ENCODE peak calls at places on chromosomes 13 and 19, in four cellular contexts. One of them, this sample, is unnamed. For H3K4me1, the result is how much of the 10 kb centered on the place peaks cover.

GRCh38 chr13:107457686-107458085 is 757.6 kb downstream of the LIG4 start:
- DNase-seq in IMR-90: no peak
- DNase-seq in H9: no peak
- DNase-seq in mesenchymal stem cell: peak
- DNase-seq in this sample: no peak

GRCh38 chr13:44730099-44730498 is 154.0 kb upstream of the TSC22D1 start:
- DNase-seq in H9: no peak
- DNase-seq in mesenchymal stem cell: no peak
- DNase-seq in IMR-90: no peak
- DNase-seq in this sample: no peak

GRCh38 chr19:38142176-38143035 is 81.6 kb downstream of the DPF1 start:
- DNase-seq in IMR-90: peak
- DNase-seq in mesenchymal stem cell: peak
- DNase-seq in H9: peak
- DNase-seq in this sample: no peak

GRCh38 chr19:9407827-9408226 is 27.5 kb downstream of the ZNF266 start:
- DNase-seq in IMR-90: no peak
- DNase-seq in mesenchymal stem cell: no peak
- DNase-seq in H9: no peak
- DNase-seq in this sample: no peak

GRCh38 chr13:51778407-51778806 is 25.6 kb downstream of the DHRS12 start:
- DNase-seq in mesenchymal stem cell: no peak
- DNase-seq in H9: no peak
- DNase-seq in IMR-90: no peak
- DNase-seq in this sample: no peak

GRCh38 chr13:62320129-62320724 is 904.6 kb upstream of the PCDH20 start:
- DNase-seq in mesenchymal stem cell: peak
- DNase-seq in IMR-90: peak
- DNase-seq in H9: no peak
- DNase-seq in this sample: peak

GRCh38 chr19:18999896-19000620 is 33.3 kb downstream of the SUGP2 start:
- DNase-seq in IMR-90: peak
- DNase-seq in mesenchymal stem cell: peak
- DNase-seq in H9: no peak
- DNase-seq in this sample: no peak

GRCh38 chr19:38478273-38478971 is 44.9 kb downstream of the RYR1 start:
- DNase-seq in H9: peak
- DNase-seq in IMR-90: no peak
- DNase-seq in mesenchymal stem cell: peak
- DNase-seq in this sample: no peak

GRCh38 chr13:109840201-109840892 is 54.0 kb upstream of the IRS2 start:
- DNase-seq in mesenchymal stem cell: peak
- DNase-seq in IMR-90: peak
- DNase-seq in H9: no peak
- DNase-seq in this sample: no peak

GRCh38 chr13:27419333-27419732 is 5.1 kb upstream of the GTF3A start:
- DNase-seq in IMR-90: peak
- DNase-seq in mesenchymal stem cell: no peak
- DNase-seq in H9: no peak
- DNase-seq in this sample: no peak

GRCh38 chr13:111371211-111371610 is 50.8 kb downstream of the TEX29 start:
- DNase-seq in mesenchymal stem cell: no peak
- DNase-seq in H9: no peak
- DNase-seq in IMR-90: peak
- DNase-seq in this sample: no peak

GRCh38 chr13:75076476-75076875 is 405.5 kb downstream of the TBC1D4 start:
- DNase-seq in H9: no peak
- DNase-seq in IMR-90: no peak
- DNase-seq in mesenchymal stem cell: no peak
- DNase-seq in this sample: no peak

GRCh38 chr13:21137696-21138095 is 38.7 kb downstream of the SKA3 start:
- DNase-seq in IMR-90: peak
- DNase-seq in H9: no peak
- DNase-seq in mesenchymal stem cell: peak
- DNase-seq in this sample: no peak

GRCh38 chr19:13848811-13849241 is 28.1 kb upstream of the NANOS3 start:
- DNase-seq in mesenchymal stem cell: peak
- DNase-seq in H9: no peak
- DNase-seq in IMR-90: no peak
- DNase-seq in this sample: no peak

GRCh38 chr19:46529622-46530451 is 34.2 kb upstream of the PNMA8B start:
- DNase-seq in IMR-90: peak
- DNase-seq in mesenchymal stem cell: peak
- DNase-seq in H9: peak
- DNase-seq in this sample: peak

GRCh38 chr13:74966814-74967213 is 515.2 kb downstream of the TBC1D4 start:
- DNase-seq in IMR-90: no peak
- DNase-seq in H9: no peak
- DNase-seq in mesenchymal stem cell: peak
- DNase-seq in this sample: no peak

GRCh38 chr19:14519860-14520407 is 1.7 kb upstream of the DNAJB1 start:
- DNase-seq in mesenchymal stem cell: peak
- DNase-seq in H9: no peak
- DNase-seq in IMR-90: peak
- DNase-seq in this sample: no peak

GRCh38 chr13:45466359-45466758 is 1.6 kb downstream of the COG3 start:
- DNase-seq in mesenchymal stem cell: no peak
- DNase-seq in H9: no peak
- DNase-seq in IMR-90: no peak
- DNase-seq in this sample: no peak

GRCh38 chr19:48329167-48329891 is 4.0 kb downstream of the EMP3 start:
- DNase-seq in mesenchymal stem cell: peak
- DNase-seq in H9: peak
- DNase-seq in IMR-90: peak
- DNase-seq in this sample: peak

GRCh38 chr19:35266149-35266903 is 2.4 kb upstream of the USF2 start:
- DNase-seq in H9: peak
- DNase-seq in mesenchymal stem cell: no peak
- DNase-seq in IMR-90: no peak
- DNase-seq in this sample: no peak

GRCh38 chr13:98500963-98501421 is 75.9 kb downstream of the STK24 start:
- DNase-seq in IMR-90: no peak
- DNase-seq in mesenchymal stem cell: no peak
- DNase-seq in H9: no peak
- DNase-seq in this sample: no peak
- H3K4me1 ChIP-seq in IMR-90: under half
- H3K4me1 ChIP-seq in mesenchymal stem cell: under half
- H3K4me1 ChIP-seq in H9: under half
- H3K4me1 ChIP-seq in this sample: under half

GRCh38 chr19:53908933-53909415 is at the start of gene CACNG7:
- DNase-seq in mesenchymal stem cell: no peak
- DNase-seq in H9: peak
- DNase-seq in IMR-90: no peak
- DNase-seq in this sample: no peak

GRCh38 chr19:53908106-53908932 is 759 bp upstream of the CACNG7 start:
- DNase-seq in IMR-90: peak
- DNase-seq in H9: peak
- DNase-seq in mesenchymal stem cell: no peak
- DNase-seq in this sample: no peak

GRCh38 chr19:53910170-53910518 is 1.1 kb downstream of the CACNG7 start:
- DNase-seq in mesenchymal stem cell: no peak
- DNase-seq in IMR-90: no peak
- DNase-seq in H9: peak
- DNase-seq in this sample: no peak

GRCh38 chr19:53907690-53908089 is 1.4 kb upstream of the CACNG7 start:
- DNase-seq in IMR-90: no peak
- DNase-seq in H9: no peak
- DNase-seq in mesenchymal stem cell: no peak
- DNase-seq in this sample: no peak

DNA sequence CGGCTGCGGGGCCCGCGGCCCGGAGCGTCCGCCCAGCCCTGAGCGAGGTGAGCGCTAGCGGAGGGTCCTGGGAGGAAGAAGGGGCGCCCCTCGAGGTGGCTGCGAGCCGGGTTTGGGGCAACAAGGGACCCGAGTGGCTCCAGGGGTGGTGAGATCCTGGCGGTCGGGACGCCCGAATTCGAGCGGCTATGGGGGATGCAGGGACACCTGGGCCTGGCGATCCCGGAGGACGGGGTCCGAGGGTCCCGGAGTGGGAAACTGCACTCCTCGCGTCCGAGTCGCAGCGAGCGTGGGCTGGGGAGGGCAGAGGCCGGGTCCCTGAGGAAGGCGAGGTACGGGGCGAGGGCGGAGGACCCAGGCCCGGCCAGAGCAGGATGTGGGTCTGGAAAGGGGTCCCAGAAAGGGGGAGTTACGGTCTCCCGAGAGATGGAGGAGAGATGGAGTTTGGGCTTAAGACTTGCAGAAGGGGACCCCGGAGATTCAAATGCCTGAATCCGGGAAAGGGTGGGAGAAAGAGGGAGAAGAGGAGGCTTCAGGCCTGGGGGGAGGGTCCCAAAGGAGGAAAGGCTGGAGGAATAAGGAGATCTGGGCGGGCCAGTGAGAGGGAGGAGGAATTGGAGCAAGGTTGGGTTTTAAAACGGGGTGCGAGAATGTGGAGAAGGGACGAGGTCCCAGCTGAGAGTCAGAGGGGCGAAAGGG is 542 bp downstream of the CACNG7 start:
- DNase-seq in H9: no peak
- DNase-seq in IMR-90: no peak
- DNase-seq in mesenchymal stem cell: no peak
- DNase-seq in this sample: no peak
- H2AFZ ChIP-seq in H9: no peak
- H2AFZ ChIP-seq in IMR-90: peak
- H2AFZ ChIP-seq in mesenchymal stem cell: no peak
- H2AFZ ChIP-seq in this sample: no peak

GRCh38 chr19:4986056-4986455 is 17.1 kb downstream of the KDM4B start:
- DNase-seq in H9: no peak
- DNase-seq in IMR-90: no peak
- DNase-seq in mesenchymal stem cell: no peak
- DNase-seq in this sample: no peak
- H3K4me1 ChIP-seq in H9: under half
- H3K4me1 ChIP-seq in IMR-90: under half
- H3K4me1 ChIP-seq in mesenchymal stem cell: half or more
- H3K4me1 ChIP-seq in this sample: under half

GRCh38 chr19:30659638-30660037 is 287.5 kb downstream of the ZNF536 start:
- DNase-seq in mesenchymal stem cell: no peak
- DNase-seq in H9: no peak
- DNase-seq in IMR-90: no peak
- DNase-seq in this sample: no peak

GRCh38 chr19:30665449-30665848 is 293.3 kb downstream of the ZNF536 start:
- DNase-seq in H9: no peak
- DNase-seq in IMR-90: no peak
- DNase-seq in mesenchymal stem cell: no peak
- DNase-seq in this sample: no peak

GRCh38 chr19:30666301-30666803 is 294.2 kb downstream of the ZNF536 start:
- DNase-seq in H9: peak
- DNase-seq in mesenchymal stem cell: peak
- DNase-seq in IMR-90: peak
- DNase-seq in this sample: peak

GRCh38 chr19:30664358-30665058 is 292.3 kb downstream of the ZNF536 start:
- DNase-seq in H9: peak
- DNase-seq in IMR-90: peak
- DNase-seq in mesenchymal stem cell: no peak
- DNase-seq in this sample: no peak

DNA sequence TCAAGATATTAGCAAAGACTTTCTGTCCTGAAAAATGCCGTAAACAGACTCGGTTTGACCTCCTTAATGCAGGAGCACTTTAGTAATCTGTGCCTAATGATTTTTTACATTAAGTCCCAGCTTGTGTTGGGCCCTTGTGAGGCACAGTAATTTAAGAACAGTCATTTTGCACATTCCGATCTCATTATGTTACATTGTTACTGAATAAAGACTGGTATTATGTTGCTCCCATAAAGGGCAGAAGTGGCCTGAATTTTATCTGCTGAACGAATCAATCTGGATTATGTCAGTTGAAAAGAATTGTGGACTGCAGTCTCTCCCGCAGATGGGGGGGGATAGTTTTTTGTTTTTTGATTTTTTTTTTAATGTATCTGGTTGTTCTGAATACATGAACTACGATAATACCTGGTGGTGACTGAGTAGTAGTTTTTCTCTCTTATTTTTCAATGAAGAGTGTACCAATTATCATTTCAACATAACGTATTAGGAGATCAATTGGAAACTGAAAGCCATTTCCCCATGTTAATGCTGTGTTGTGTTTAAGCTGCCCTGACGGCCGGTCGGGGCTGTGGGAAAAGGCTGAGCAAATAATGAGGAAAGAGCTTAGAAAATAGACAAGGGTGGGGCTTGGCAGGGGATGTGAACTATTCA is 290.2 kb downstream of the ZNF536 start:
- DNase-seq in mesenchymal stem cell: no peak
- DNase-seq in IMR-90: no peak
- DNase-seq in H9: no peak
- DNase-seq in this sample: no peak
- H2AFZ ChIP-seq in mesenchymal stem cell: no peak
- H2AFZ ChIP-seq in IMR-90: no peak
- H2AFZ ChIP-seq in H9: no peak
- H2AFZ ChIP-seq in this sample: no peak

GRCh38 chr13:76729690-76730089 is 156.5 kb downstream of the KCTD12 start:
- DNase-seq in IMR-90: no peak
- DNase-seq in H9: no peak
- DNase-seq in mesenchymal stem cell: no peak
- DNase-seq in this sample: peak

GRCh38 chr13:76732367-76732766 is 153.8 kb downstream of the KCTD12 start:
- DNase-seq in H9: no peak
- DNase-seq in IMR-90: no peak
- DNase-seq in mesenchymal stem cell: no peak
- DNase-seq in this sample: no peak

GRCh38 chr13:76725211-76725610 is 161.0 kb downstream of the KCTD12 start:
- DNase-seq in IMR-90: peak
- DNase-seq in H9: no peak
- DNase-seq in mesenchymal stem cell: no peak
- DNase-seq in this sample: no peak

GRCh38 chr13:76735641-76736040 is 150.6 kb downstream of the KCTD12 start:
- DNase-seq in IMR-90: no peak
- DNase-seq in mesenchymal stem cell: no peak
- DNase-seq in H9: no peak
- DNase-seq in this sample: no peak

DNA sequence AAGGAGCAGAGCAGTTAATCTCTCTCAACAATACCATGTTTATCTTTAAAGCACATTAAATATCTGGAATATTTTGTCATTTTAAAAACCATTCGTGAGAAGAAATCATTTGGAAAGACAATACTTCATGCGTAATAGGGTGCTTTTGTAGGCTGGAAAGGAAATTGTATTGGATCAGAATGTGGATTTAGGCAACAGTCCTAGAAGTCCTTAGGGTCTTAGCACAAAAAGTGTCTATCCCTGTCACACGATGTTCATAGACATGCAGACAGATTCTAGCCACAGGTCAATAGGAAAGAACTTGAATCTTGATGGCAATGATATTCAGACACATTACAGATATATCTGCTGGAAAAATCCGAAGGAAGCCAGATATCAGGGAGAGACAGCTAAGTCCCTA is 156.0 kb downstream of the KCTD12 start:
- DNase-seq in H9: no peak
- DNase-seq in mesenchymal stem cell: no peak
- DNase-seq in IMR-90: no peak
- DNase-seq in this sample: no peak
- H3K4me1 ChIP-seq in H9: under half
- H3K4me1 ChIP-seq in mesenchymal stem cell: under half
- H3K4me1 ChIP-seq in IMR-90: under half
- H3K4me1 ChIP-seq in this sample: under half